ENCODE peak calls at places on chromosomes 11 and 22, in ten cellular contexts. F is tibial nerve, I is heart right ventricle, Q is K562, W is lower lobe of right lung, H is uterus, V is A549, P is Panc1, L is fibroblast of lung, A is PC-3. T is an unnamed sample.
A peak's percentile ranks its signal among the peaks of the same experiment; 100 is the strongest.

GRCh38 chr11:57440744-57441414 is 14.0 kb upstream of the SLC43A3 start:
- DNase-seq in F (no peak), I (no peak), Q (no peak), W (no peak), H (no peak), V (no peak), P (no peak), L (no peak), A (peak; percentile 72), T (no peak)

GRCh38 chr11:3056296-3057068 is 741 bp downstream of the CARS1 start:
- DNase-seq in F (no peak), I (no peak), Q (no peak), W (no peak), H (no peak), V (no peak), P (no peak), L (no peak), A (peak; percentile 14), T (no peak)

GRCh38 chr22:32517488-32517887 is 42.9 kb downstream of the FBXO7 start:
- DNase-seq in F (no peak), I (no peak), Q (no peak), W (no peak), H (no peak), V (no peak), P (no peak), L (no peak), A (no peak), T (no peak)

GRCh38 chr11:17275376-17276235 is 933 bp upstream of the NUCB2 start:
- DNase-seq in F (no peak), I (no peak), Q (no peak), W (no peak), H (no peak), V (no peak), P (no peak), L (no peak), A (peak; percentile 25), T (no peak)

GRCh38 chr11:107102692-107103463 is 84.6 kb upstream of the GUCY1A2 start:
- DNase-seq in F (no peak), I (no peak), Q (no peak), W (no peak), H (no peak), V (no peak), P (no peak), L (no peak), A (no peak), T (no peak)

GRCh38 chr22:31586137-31586920 is 75.7 kb downstream of the PISD start:
- DNase-seq in F (no peak), I (no peak), Q (no peak), W (no peak), H (no peak), V (no peak), P (no peak), L (peak; percentile 75), A (no peak), T (no peak)

GRCh38 chr11:74860743-74861142 is 88.1 kb downstream of the XRRA1 start:
- DNase-seq in F (no peak), I (no peak), Q (no peak), W (no peak), H (no peak), V (no peak), P (no peak), L (no peak), A (peak; percentile 13), T (no peak)

GRCh38 chr11:12066056-12066798 is 44.2 kb upstream of the MICAL2 start:
- DNase-seq in F (no peak), I (no peak), Q (no peak), W (no peak), H (no peak), V (peak; percentile 81), P (peak; percentile 91), L (peak; percentile 87), A (peak; percentile 96), T (no peak)

GRCh38 chr11:97965849-97966646 is 1054.7 kb upstream of the CNTN5 start:
- DNase-seq in F (no peak), I (no peak), Q (no peak), W (no peak), H (no peak), V (no peak), P (no peak), L (peak; percentile 84), A (peak; percentile 82), T (no peak)

GRCh38 chr11:124865902-124866851 is 945 bp downstream of the ROBO3 start:
- DNase-seq in F (no peak), I (no peak), Q (peak; percentile 85), W (no peak), H (no peak), V (peak; percentile 64), P (no peak), L (peak; percentile 27), A (peak; percentile 30), T (peak; percentile 49)

GRCh38 chr22:29315286-29316195 is at the start of gene RASL10A:
- DNase-seq in F (no peak), I (no peak), Q (peak; percentile 51), W (peak; percentile 45), H (no peak), V (no peak), P (no peak), L (no peak), A (no peak), T (no peak)

GRCh38 chr11:113118104-113118503 is 156.9 kb downstream of the NCAM1 start:
- DNase-seq in F (no peak), I (no peak), Q (no peak), W (no peak), H (no peak), V (no peak), P (no peak), L (no peak), A (no peak), T (no peak)

GRCh38 chr11:78731008-78731407 is 156.3 kb upstream of the NARS2 start:
- DNase-seq in F (no peak), I (no peak), Q (no peak), W (no peak), H (no peak), V (no peak), P (no peak), L (peak; percentile 36), A (no peak), T (no peak)

GRCh38 chr22:25696763-25697710 is 45.0 kb upstream of the MYO18B start:
- DNase-seq in F (no peak), I (no peak), Q (no peak), W (no peak), H (no peak), V (no peak), P (no peak), L (no peak), A (no peak), T (no peak)

GRCh38 chr11:121086866-121087265 is 14.2 kb upstream of the TECTA start:
- DNase-seq in F (no peak), I (no peak), Q (no peak), W (no peak), H (no peak), V (no peak), P (no peak), L (peak; percentile 21), A (peak; percentile 34), T (no peak)

GRCh38 chr11:120191058-120191457 is 19.8 kb upstream of the OAF start:
- DNase-seq in F (no peak), I (no peak), Q (no peak), W (no peak), H (no peak), V (no peak), P (no peak), L (no peak), A (no peak), T (no peak)

GRCh38 chr22:45616432-45616831 is 55.2 kb upstream of the ATXN10 start:
- DNase-seq in F (no peak), I (no peak), Q (no peak), W (peak; percentile 1), H (no peak), V (no peak), P (no peak), L (no peak), A (no peak), T (no peak)

GRCh38 chr22:42945736-42946135 is 69.2 kb downstream of the PACSIN2 start:
- DNase-seq in F (no peak), I (no peak), Q (no peak), W (no peak), H (no peak), V (no peak), P (no peak), L (no peak), A (no peak), T (no peak)
- H3K4me3 ChIP-seq in F (no peak overlapping the region), I (no peak overlapping the region), Q (no peak overlapping the region), W (no peak overlapping the region), H (no peak overlapping the region), V (no peak overlapping the region), P (no peak overlapping the region), L (no peak overlapping the region), A (no peak overlapping the region), T (no peak overlapping the region)

GRCh38 chr22:50532824-50533344 is 3.1 kb upstream of the TYMP start:
- DNase-seq in F (no peak), I (no peak), Q (no peak), W (no peak), H (no peak), V (no peak), P (no peak), L (no peak), A (no peak), T (no peak)
- H3K27ac ChIP-seq in F (no peak overlapping the region), I (peak overlapping the region; percentile 95), Q (peak overlapping the region; percentile 74), W (peak overlapping the region; percentile 100), H (no peak overlapping the region), V (peak overlapping the region; percentile 95), P (peak overlapping the region; percentile 7), L (no peak overlapping the region), A (no peak overlapping the region), T (no peak overlapping the region)

GRCh38 chr11:92969293-92969633 is 188 bp upstream of the MTNR1B start:
- DNase-seq in F (no peak), I (no peak), Q (no peak), W (no peak), H (no peak), V (no peak), P (no peak), L (no peak), A (no peak), T (no peak)
- TF ChIP-seq CTCF in F (no peak), I (no peak), Q (no peak), W (no peak), H (no peak), V (no peak), P (no peak), L (no peak), A (no peak), T (no peak)

GRCh38 chr11:123193742-123194141 is 1.3 kb downstream of the CLMP start:
- DNase-seq in F (no peak), I (no peak), Q (no peak), W (no peak), H (no peak), V (no peak), P (no peak), L (no peak), A (no peak), T (no peak)

GRCh38 chr11:123197711-123198110 is 2.7 kb upstream of the CLMP start:
- DNase-seq in F (no peak), I (no peak), Q (no peak), W (no peak), H (no peak), V (no peak), P (no peak), L (peak; percentile 82), A (peak; percentile 77), T (no peak)

GRCh38 chr11:123194308-123195181 is 503 bp downstream of the CLMP start:
- DNase-seq in F (no peak), I (no peak), Q (no peak), W (no peak), H (peak; percentile 54), V (peak; percentile 39), P (no peak), L (peak; percentile 63), A (peak; percentile 70), T (no peak)

GRCh38 chr11:123195182-123196059 is at the start of gene CLMP:
- DNase-seq in F (peak; percentile 54), I (no peak), Q (no peak), W (no peak), H (peak; percentile 85), V (peak; percentile 35), P (no peak), L (peak; percentile 82), A (peak; percentile 62), T (no peak)

GRCh38 chr11:123196060-123196714 is 1.1 kb upstream of the CLMP start:
- DNase-seq in F (no peak), I (no peak), Q (no peak), W (no peak), H (no peak), V (no peak), P (no peak), L (no peak), A (no peak), T (no peak)
- H3K4me3 ChIP-seq in F (peak overlapping the region; percentile 61), I (peak overlapping the region; percentile 47), Q (no peak overlapping the region), W (no peak overlapping the region), H (no peak overlapping the region), V (no peak overlapping the region), P (no peak overlapping the region), L (no peak overlapping the region), A (no peak overlapping the region), T (peak overlapping the region; percentile 46)